ENCODE peak calls at places on chromosomes 2 and 18, in four cellular contexts. W, G, N and L are unnamed samples.

GRCh38 chr2:172280820-172281454 is 146.4 kb upstream of the ITGA6 start:
- DNase-seq in W (no peak), G (peak), N (no peak), L (no peak)

GRCh38 chr2:238152811-238153688 is 5.7 kb upstream of the ERFE start:
- DNase-seq in W (peak), G (no peak), N (no peak), L (no peak)

GRCh38 chr2:39220136-39220535 is 23.6 kb downstream of the CDKL4 start:
- DNase-seq in W (no peak), G (no peak), N (no peak), L (no peak)

GRCh38 chr2:42874838-42875801 is 82.7 kb upstream of the HAAO start:
- DNase-seq in W (no peak), G (no peak), N (no peak), L (no peak)

GRCh38 chr2:190804182-190804795 is 76.3 kb upstream of the GLS start:
- DNase-seq in W (no peak), G (no peak), N (no peak), L (peak)

GRCh38 chr2:24359129-24359528 is 1.2 kb downstream of the ITSN2 start:
- DNase-seq in W (no peak), G (no peak), N (no peak), L (no peak)

GRCh38 chr18:59779979-59780378 is 82.8 kb upstream of the CCBE1 start:
- DNase-seq in W (no peak), G (no peak), N (no peak), L (no peak)

GRCh38 chr18:8783335-8783993 is 78.1 kb downstream of the MTCL1 start:
- DNase-seq in W (no peak), G (no peak), N (no peak), L (no peak)

GRCh38 chr2:159710601-159711180 is 1.6 kb upstream of the MARCHF7 start:
- DNase-seq in W (no peak), G (no peak), N (no peak), L (no peak)

GRCh38 chr2:105396254-105397024 is 2.4 kb downstream of the FHL2 start:
- DNase-seq in W (peak), G (no peak), N (peak), L (peak)

GRCh38 chr18:5369513-5369912 is 74.0 kb upstream of the ZBTB14 start:
- DNase-seq in W (no peak), G (no peak), N (no peak), L (no peak)

GRCh38 chr2:84686783-84687442 is 170.6 kb downstream of the DNAH6 start:
- DNase-seq in W (no peak), G (no peak), N (peak), L (no peak)

GRCh38 chr2:200428961-200429665 is 80.8 kb downstream of the KCTD18 start:
- DNase-seq in W (no peak), G (no peak), N (no peak), L (no peak)

GRCh38 chr18:79361766-79362522 is 33.8 kb upstream of the NFATC1 start:
- DNase-seq in W (no peak), G (no peak), N (no peak), L (peak)

GRCh38 chr2:5938566-5938896 is 246.3 kb downstream of the SOX11 start:
- DNase-seq in W (no peak), G (no peak), N (peak), L (no peak)

GRCh38 chr18:38718365-38718901 is 1152.8 kb upstream of the CELF4 start:
- DNase-seq in W (no peak), G (no peak), N (no peak), L (no peak)

GRCh38 chr18:57523171-57523956 is 63.1 kb downstream of the FECH start:
- DNase-seq in W (no peak), G (no peak), N (no peak), L (no peak)

GRCh38 chr18:487371-487770 is 13.1 kb downstream of the COLEC12 start:
- DNase-seq in W (no peak), G (no peak), N (peak), L (no peak)

GRCh38 chr2:67600472-67600871 is 203.3 kb downstream of the ETAA1 start:
- DNase-seq in W (peak), G (no peak), N (no peak), L (no peak)

GRCh38 chr2:189521686-189522434 is 58.7 kb downstream of the SLC40A1 start:
- DNase-seq in W (peak), G (no peak), N (peak), L (no peak)

GRCh38 chr2:126769118-126769517 is 113.2 kb downstream of the GYPC start:
- DNase-seq in W (peak), G (no peak), N (no peak), L (no peak)

GRCh38 chr2:232611559-232612218 is 21.7 kb upstream of the EFHD1 start:
- DNase-seq in W (peak), G (no peak), N (peak), L (no peak)

GRCh38 chr2:221931251-221931991 is 359.3 kb upstream of the EPHA4 start:
- DNase-seq in W (no peak), G (no peak), N (no peak), L (no peak)

GRCh38 chr2:15733867-15734765 is 142.4 kb downstream of the DDX1 start:
- DNase-seq in W (no peak), G (no peak), N (peak), L (no peak)

GRCh38 chr2:178478102-178478441 is 328 bp downstream of the FKBP7 start:
- DNase-seq in W (peak), G (no peak), N (no peak), L (no peak)

GRCh38 chr2:25740810-25741381 is 67.5 kb upstream of the DTNB start:
- DNase-seq in W (no peak), G (no peak), N (no peak), L (no peak)
- TF ChIP-seq ZBTB33 in W (no peak), G (no peak), N (no peak), L (no peak)

DNA sequence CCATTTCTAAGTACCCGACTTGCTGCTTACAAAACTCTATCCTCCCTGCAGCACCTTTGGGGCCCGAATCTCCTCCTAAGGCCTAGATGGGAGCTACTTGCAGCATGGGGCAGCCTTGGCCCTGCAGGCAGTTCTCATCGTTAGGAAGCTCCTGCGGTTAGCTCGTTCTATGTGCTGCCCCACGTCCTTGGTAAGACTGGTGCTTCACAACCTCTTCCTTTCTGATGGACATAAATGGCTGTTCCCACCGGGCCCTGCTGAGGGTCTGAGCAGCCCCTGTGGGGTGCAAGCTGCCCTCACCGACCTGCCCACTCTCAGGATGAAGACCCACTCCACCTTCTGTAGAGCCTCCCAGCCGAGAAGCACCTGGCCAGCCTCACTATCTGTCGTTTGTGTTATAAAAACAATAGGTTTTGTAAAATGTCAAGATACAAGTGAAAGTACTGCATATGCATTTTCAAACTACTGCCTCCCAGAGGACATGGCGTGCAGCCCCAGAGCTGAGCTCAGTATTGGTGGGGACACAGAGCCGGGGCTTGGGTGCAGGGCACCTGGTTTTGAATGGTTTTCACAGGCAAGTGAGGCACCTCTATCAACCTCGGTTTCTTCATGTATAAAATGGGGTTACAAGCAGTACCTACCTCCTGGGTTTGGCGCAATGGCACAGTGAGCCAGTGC is 19.4 kb downstream of the OTOF start:
- DNase-seq in W (no peak), G (no peak), N (no peak), L (no peak)
- TF ChIP-seq CEBPB in W (no peak), G (no peak), N (no peak), L (no peak)

DNA sequence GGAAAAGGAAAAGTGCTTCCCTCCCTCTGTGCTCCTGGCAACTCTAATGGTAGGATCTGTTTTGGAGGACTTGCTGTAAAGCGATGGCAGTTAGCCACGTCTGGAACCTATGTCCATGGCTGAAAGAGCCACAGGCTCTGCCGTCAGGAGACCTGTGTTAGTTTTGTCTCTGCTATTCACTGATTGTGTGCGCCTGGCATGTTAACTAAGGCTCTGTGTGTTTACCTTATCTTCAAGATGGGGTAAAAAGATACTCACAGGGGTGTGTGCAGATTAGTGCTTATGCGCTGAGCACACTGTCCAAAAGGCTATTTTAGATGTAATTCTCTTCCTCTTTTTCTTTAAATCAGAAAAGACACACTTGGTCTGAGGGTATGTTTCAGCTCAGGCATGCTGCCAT is 109.8 kb upstream of the LTBP1 start:
- DNase-seq in W (no peak), G (no peak), N (no peak), L (no peak)
- TF ChIP-seq ZBTB33 in W (no peak), G (no peak), N (no peak), L (no peak)

GRCh38 chr2:3301001-3301400 is 76.6 kb downstream of the EIPR1 start:
- DNase-seq in W (no peak), G (no peak), N (no peak), L (no peak)

GRCh38 chr2:3302751-3303582 is 74.7 kb downstream of the EIPR1 start:
- DNase-seq in W (no peak), G (no peak), N (peak), L (no peak)

GRCh38 chr2:3300224-3300623 is 77.4 kb downstream of the EIPR1 start:
- DNase-seq in W (no peak), G (no peak), N (no peak), L (no peak)

GRCh38 chr2:3303583-3304406 is 73.8 kb downstream of the EIPR1 start:
- DNase-seq in W (peak), G (peak), N (peak), L (peak)

DNA sequence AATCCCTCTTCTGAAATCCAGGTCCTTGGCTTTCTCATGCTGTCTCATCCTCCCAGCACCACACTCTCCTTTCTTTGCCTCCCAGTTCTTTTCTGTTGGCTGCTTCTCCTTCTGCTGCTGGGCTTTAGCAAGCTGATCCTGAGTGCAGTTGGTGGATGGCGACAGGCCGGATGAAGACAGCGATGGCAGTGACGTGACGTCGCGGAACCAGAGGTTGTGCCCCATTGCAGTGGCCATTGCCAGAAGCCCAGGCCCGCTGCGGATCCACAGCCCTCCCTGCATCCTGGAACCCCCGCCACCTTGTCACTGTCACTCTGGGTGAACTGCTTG is 75.2 kb downstream of the EIPR1 start:
- DNase-seq in W (no peak), G (no peak), N (no peak), L (no peak)
- TF ChIP-seq CEBPB in W (no peak), G (no peak), N (no peak), L (no peak)

DNA sequence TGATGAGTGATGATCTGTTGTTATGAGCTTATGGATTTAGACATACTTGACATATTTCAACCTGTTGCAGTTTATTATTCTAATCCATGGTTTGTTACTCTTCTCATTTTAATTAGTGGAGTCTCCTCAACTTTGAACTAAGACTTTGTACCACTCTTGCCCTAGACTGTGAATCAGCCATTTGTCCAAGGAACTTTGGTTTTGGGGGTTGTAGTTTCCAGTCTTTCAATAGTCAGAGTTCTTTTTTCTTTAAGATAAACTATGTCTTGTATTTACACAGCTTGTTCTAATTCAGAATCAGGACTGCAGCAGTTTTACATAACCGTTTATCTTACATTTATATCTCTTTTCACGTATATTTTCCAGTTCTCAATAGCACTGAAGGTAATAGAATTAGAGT is 133.6 kb downstream of the GULP1 start:
- DNase-seq in W (no peak), G (no peak), N (no peak), L (no peak)
- TF ChIP-seq ZBTB33 in W (no peak), G (no peak), N (no peak), L (no peak)

DNA sequence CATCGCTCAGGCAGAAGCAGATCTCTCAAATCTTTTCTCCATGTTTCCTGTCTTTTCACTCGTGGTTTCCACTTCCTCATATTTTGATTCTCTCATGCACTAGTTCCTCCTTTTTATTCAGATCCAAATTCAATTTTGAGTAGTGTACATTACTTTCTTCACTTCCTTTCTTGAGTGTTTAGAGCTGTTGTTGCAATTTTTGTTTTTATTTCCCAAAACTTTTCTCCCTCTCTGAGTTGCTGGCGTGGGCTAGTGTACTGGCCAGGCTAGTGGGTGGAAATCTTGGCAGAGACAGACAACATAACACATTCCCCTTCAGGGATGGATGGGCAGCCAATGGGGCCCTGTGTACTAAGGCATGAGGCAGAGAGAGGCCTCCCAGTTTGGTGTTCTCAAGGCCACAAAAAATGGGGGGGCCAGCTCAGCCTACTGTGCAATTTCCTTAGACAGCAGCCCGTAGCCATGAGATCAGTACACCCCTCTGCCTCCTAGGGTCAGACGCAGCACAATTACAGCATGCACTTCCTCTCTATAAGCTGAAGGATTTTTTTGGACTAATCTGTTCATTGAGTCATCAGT is 145.1 kb upstream of the PID1 start:
- DNase-seq in W (no peak), G (no peak), N (no peak), L (no peak)
- TF ChIP-seq CEBPB in W (no peak), G (no peak), N (no peak), L (no peak)

DNA sequence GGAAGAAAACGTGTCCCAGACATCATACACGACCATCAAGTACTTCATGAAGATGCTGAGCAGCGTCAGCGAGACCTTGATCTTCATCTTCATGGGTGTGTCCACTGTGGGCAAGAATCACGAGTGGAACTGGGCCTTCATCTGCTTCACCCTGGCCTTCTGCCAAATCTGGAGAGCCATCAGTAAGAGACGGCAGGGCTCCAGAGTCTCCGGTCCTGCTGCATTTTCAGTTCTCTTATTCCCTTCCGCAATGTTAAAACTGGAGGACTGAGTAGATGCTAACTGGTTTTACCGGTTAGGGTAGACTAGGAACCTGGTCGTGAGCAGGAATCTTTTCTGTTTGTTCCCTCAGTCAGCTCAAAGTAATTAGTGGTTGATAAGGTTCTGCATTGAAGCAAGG is 32.3 kb downstream of the SLC9A4 start:
- DNase-seq in W (no peak), G (no peak), N (no peak), L (no peak)
- TF ChIP-seq ZBTB33 in W (no peak), G (no peak), N (no peak), L (no peak)

GRCh38 chr18:27009293-27009692 is 143.8 kb upstream of the AQP4 start:
- DNase-seq in W (no peak), G (no peak), N (no peak), L (no peak)

GRCh38 chr18:27008575-27008974 is 143.1 kb upstream of the AQP4 start:
- DNase-seq in W (no peak), G (no peak), N (no peak), L (no peak)

GRCh38 chr18:27007880-27008279 is 142.4 kb upstream of the AQP4 start:
- DNase-seq in W (no peak), G (no peak), N (no peak), L (no peak)

GRCh38 chr18:27004056-27004829 is 138.7 kb upstream of the AQP4 start:
- DNase-seq in W (no peak), G (no peak), N (no peak), L (peak)

DNA sequence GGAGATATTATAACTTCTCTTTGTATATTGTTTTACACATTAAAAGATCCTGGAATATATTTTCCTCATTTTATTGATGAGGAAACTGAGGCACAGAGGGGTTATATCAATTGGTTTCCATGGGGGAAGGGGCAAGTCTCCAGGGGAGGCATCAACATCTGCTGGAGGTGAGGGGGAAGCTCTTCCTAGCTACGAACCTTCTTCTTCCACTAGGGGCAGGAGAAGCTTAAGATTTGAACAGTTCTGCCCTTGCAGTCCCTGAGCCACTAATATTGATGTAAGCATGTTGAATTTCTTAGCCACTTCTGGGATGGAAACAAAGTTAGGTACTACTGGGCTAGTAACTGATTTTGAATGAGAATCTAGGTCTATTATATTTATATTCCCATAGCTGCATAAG is 140.1 kb upstream of the AQP4 start:
- DNase-seq in W (no peak), G (no peak), N (peak), L (peak)
- TF ChIP-seq CEBPB in W (no peak), G (no peak), N (no peak), L (no peak)